ENCODE peak calls at places on chromosomes 7 and 10, in eight cellular contexts. One of them, this sample, is unnamed.

GRCh38 chr7:135970682-135971365 is 6.3 kb downstream of the MTPN start:
- DNase-seq in astrocyte of the cerebellum: no peak
- DNase-seq in GM23248: no peak
- DNase-seq in upper lobe of left lung: no peak
- DNase-seq in thoracic aorta: no peak
- DNase-seq in HCT116: no peak
- DNase-seq in astrocyte of the spinal cord: no peak
- DNase-seq in body of pancreas: no peak
- DNase-seq in this sample: no peak

GRCh38 chr10:71697938-71698709 is 21.5 kb downstream of the C10orf105 start:
- DNase-seq in HCT116: no peak
- DNase-seq in body of pancreas: no peak
- DNase-seq in astrocyte of the spinal cord: no peak
- DNase-seq in GM23248: no peak
- DNase-seq in upper lobe of left lung: no peak
- DNase-seq in thoracic aorta: no peak
- DNase-seq in astrocyte of the cerebellum: no peak
- DNase-seq in this sample: no peak

GRCh38 chr7:111113263-111114017 is 22.5 kb downstream of the LRRN3 start:
- DNase-seq in thoracic aorta: no peak
- DNase-seq in upper lobe of left lung: no peak
- DNase-seq in astrocyte of the spinal cord: peak
- DNase-seq in HCT116: no peak
- DNase-seq in GM23248: peak
- DNase-seq in astrocyte of the cerebellum: peak
- DNase-seq in body of pancreas: no peak
- DNase-seq in this sample: no peak

GRCh38 chr7:1267016-1267900 is 34.6 kb downstream of the UNCX start:
- DNase-seq in GM23248: no peak
- DNase-seq in astrocyte of the spinal cord: no peak
- DNase-seq in astrocyte of the cerebellum: no peak
- DNase-seq in HCT116: no peak
- DNase-seq in thoracic aorta: no peak
- DNase-seq in body of pancreas: no peak
- DNase-seq in upper lobe of left lung: peak
- DNase-seq in this sample: no peak

GRCh38 chr7:63047546-63047945 is 951.1 kb upstream of the ZNF722 start:
- DNase-seq in astrocyte of the cerebellum: no peak
- DNase-seq in thoracic aorta: no peak
- DNase-seq in upper lobe of left lung: no peak
- DNase-seq in GM23248: no peak
- DNase-seq in body of pancreas: no peak
- DNase-seq in HCT116: no peak
- DNase-seq in astrocyte of the spinal cord: no peak
- DNase-seq in this sample: no peak

GRCh38 chr10:110513949-110514348 is 16.2 kb downstream of the DUSP5 start:
- DNase-seq in upper lobe of left lung: no peak
- DNase-seq in body of pancreas: no peak
- DNase-seq in astrocyte of the cerebellum: no peak
- DNase-seq in astrocyte of the spinal cord: peak
- DNase-seq in GM23248: no peak
- DNase-seq in thoracic aorta: no peak
- DNase-seq in HCT116: no peak
- DNase-seq in this sample: no peak

GRCh38 chr7:120876922-120877321 is 19.0 kb upstream of the TSPAN12 start:
- DNase-seq in astrocyte of the spinal cord: no peak
- DNase-seq in astrocyte of the cerebellum: no peak
- DNase-seq in GM23248: no peak
- DNase-seq in body of pancreas: no peak
- DNase-seq in thoracic aorta: no peak
- DNase-seq in HCT116: no peak
- DNase-seq in upper lobe of left lung: no peak
- DNase-seq in this sample: no peak

GRCh38 chr7:151661556-151661955 is 141.9 kb upstream of the RHEB start:
- DNase-seq in upper lobe of left lung: no peak
- DNase-seq in HCT116: no peak
- DNase-seq in GM23248: no peak
- DNase-seq in thoracic aorta: no peak
- DNase-seq in astrocyte of the spinal cord: no peak
- DNase-seq in body of pancreas: no peak
- DNase-seq in astrocyte of the cerebellum: no peak
- DNase-seq in this sample: no peak

GRCh38 chr10:96831200-96831866 is 765 bp upstream of the LCOR start:
- DNase-seq in body of pancreas: no peak
- DNase-seq in thoracic aorta: no peak
- DNase-seq in astrocyte of the spinal cord: no peak
- DNase-seq in astrocyte of the cerebellum: no peak
- DNase-seq in HCT116: no peak
- DNase-seq in GM23248: peak
- DNase-seq in upper lobe of left lung: no peak
- DNase-seq in this sample: no peak

GRCh38 chr7:8418627-8419245 is 14.7 kb upstream of the NXPH1 start:
- DNase-seq in GM23248: peak
- DNase-seq in thoracic aorta: no peak
- DNase-seq in HCT116: peak
- DNase-seq in astrocyte of the cerebellum: peak
- DNase-seq in astrocyte of the spinal cord: peak
- DNase-seq in upper lobe of left lung: no peak
- DNase-seq in body of pancreas: peak
- DNase-seq in this sample: no peak

GRCh38 chr7:151856098-151856497 is 20.8 kb downstream of the PRKAG2 start:
- DNase-seq in upper lobe of left lung: peak
- DNase-seq in HCT116: no peak
- DNase-seq in body of pancreas: no peak
- DNase-seq in astrocyte of the spinal cord: no peak
- DNase-seq in GM23248: no peak
- DNase-seq in thoracic aorta: no peak
- DNase-seq in astrocyte of the cerebellum: no peak
- DNase-seq in this sample: no peak

GRCh38 chr10:127872871-127873600 is 19.7 kb downstream of the CLRN3 start:
- DNase-seq in HCT116: no peak
- DNase-seq in thoracic aorta: no peak
- DNase-seq in upper lobe of left lung: no peak
- DNase-seq in body of pancreas: peak
- DNase-seq in astrocyte of the spinal cord: no peak
- DNase-seq in astrocyte of the cerebellum: no peak
- DNase-seq in GM23248: no peak
- DNase-seq in this sample: no peak

GRCh38 chr10:71742301-71743098 is 22.9 kb upstream of the C10orf105 start:
- DNase-seq in GM23248: no peak
- DNase-seq in body of pancreas: no peak
- DNase-seq in astrocyte of the spinal cord: no peak
- DNase-seq in thoracic aorta: no peak
- DNase-seq in astrocyte of the cerebellum: no peak
- DNase-seq in upper lobe of left lung: no peak
- DNase-seq in HCT116: no peak
- DNase-seq in this sample: no peak

GRCh38 chr7:1234049-1234691 is 1.5 kb downstream of the UNCX start:
- DNase-seq in astrocyte of the spinal cord: no peak
- DNase-seq in upper lobe of left lung: no peak
- DNase-seq in GM23248: no peak
- DNase-seq in astrocyte of the cerebellum: no peak
- DNase-seq in thoracic aorta: no peak
- DNase-seq in body of pancreas: no peak
- DNase-seq in HCT116: no peak
- DNase-seq in this sample: no peak

GRCh38 chr7:4768597-4769569 is 6.5 kb upstream of the AP5Z1 start:
- DNase-seq in body of pancreas: no peak
- DNase-seq in astrocyte of the spinal cord: no peak
- DNase-seq in astrocyte of the cerebellum: no peak
- DNase-seq in thoracic aorta: no peak
- DNase-seq in upper lobe of left lung: no peak
- DNase-seq in GM23248: no peak
- DNase-seq in HCT116: no peak
- DNase-seq in this sample: no peak

GRCh38 chr10:33212061-33212748 is 122.3 kb downstream of the NRP1 start:
- DNase-seq in astrocyte of the spinal cord: no peak
- DNase-seq in astrocyte of the cerebellum: no peak
- DNase-seq in body of pancreas: no peak
- DNase-seq in GM23248: peak
- DNase-seq in upper lobe of left lung: no peak
- DNase-seq in HCT116: no peak
- DNase-seq in thoracic aorta: no peak
- DNase-seq in this sample: no peak

DNA sequence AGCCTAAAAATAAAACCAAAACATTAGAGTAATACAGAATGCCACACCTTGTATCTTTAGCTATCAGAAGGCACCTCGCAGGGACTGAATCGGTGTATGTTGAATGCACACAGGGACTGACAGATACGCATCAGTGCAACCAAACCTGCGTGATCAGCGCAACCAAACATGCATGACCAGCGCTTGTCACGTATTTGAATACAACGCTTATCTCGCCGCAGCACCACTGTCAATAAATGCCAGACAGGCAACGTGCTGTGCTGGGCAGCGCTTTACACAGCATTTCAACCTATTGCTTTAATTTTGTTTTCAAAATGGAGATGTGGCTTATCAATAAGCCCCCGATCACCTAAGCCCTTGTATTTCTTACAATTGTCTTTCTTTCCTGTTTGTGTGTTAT is 242.4 kb downstream of the SFMBT2 start:
- DNase-seq in HCT116: no peak
- DNase-seq in astrocyte of the spinal cord: no peak
- DNase-seq in astrocyte of the cerebellum: no peak
- DNase-seq in upper lobe of left lung: no peak
- DNase-seq in body of pancreas: peak
- DNase-seq in thoracic aorta: no peak
- DNase-seq in GM23248: no peak
- DNase-seq in this sample: no peak
- H3K4me3 ChIP-seq in HCT116: no peak
- H3K4me3 ChIP-seq in astrocyte of the spinal cord: no peak
- H3K4me3 ChIP-seq in astrocyte of the cerebellum: no peak
- H3K4me3 ChIP-seq in upper lobe of left lung: no peak
- H3K4me3 ChIP-seq in body of pancreas: no peak
- H3K4me3 ChIP-seq in thoracic aorta: no peak
- H3K4me3 ChIP-seq in GM23248: no peak
- H3K4me3 ChIP-seq in this sample: no peak

GRCh38 chr10:124741281-124741921 is 2.8 kb downstream of the FAM53B start:
- DNase-seq in upper lobe of left lung: no peak
- DNase-seq in astrocyte of the spinal cord: peak
- DNase-seq in GM23248: peak
- DNase-seq in thoracic aorta: peak
- DNase-seq in HCT116: peak
- DNase-seq in astrocyte of the cerebellum: peak
- DNase-seq in body of pancreas: peak
- DNase-seq in this sample: peak
- H3K4me3 ChIP-seq in upper lobe of left lung: no peak
- H3K4me3 ChIP-seq in astrocyte of the spinal cord: no peak
- H3K4me3 ChIP-seq in GM23248: peak
- H3K4me3 ChIP-seq in thoracic aorta: peak
- H3K4me3 ChIP-seq in HCT116: no peak
- H3K4me3 ChIP-seq in astrocyte of the cerebellum: no peak
- H3K4me3 ChIP-seq in body of pancreas: no peak
- H3K4me3 ChIP-seq in this sample: no peak

DNA sequence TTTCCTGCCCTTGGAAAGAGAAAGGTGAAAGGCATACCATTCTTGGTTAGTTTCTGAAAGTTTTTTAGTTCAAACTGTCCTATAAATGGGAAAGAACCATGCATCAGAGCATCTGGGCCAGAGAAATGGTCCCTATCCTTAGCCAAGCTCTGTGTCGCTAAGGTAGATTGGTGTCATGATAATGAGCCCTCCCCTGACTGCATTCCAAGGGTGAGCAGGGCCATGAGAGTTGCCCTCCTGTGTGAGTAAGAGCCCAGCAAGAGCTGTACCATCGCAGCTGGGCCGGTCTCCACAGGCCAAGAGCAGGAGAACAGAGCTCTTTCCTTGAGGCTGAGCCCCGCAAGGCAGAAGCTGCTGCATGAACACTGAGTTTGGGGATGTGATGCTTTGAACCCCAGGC is 30.3 kb downstream of the GRB10 start:
- DNase-seq in body of pancreas: no peak
- DNase-seq in HCT116: no peak
- DNase-seq in GM23248: no peak
- DNase-seq in upper lobe of left lung: no peak
- DNase-seq in thoracic aorta: no peak
- DNase-seq in astrocyte of the spinal cord: no peak
- DNase-seq in astrocyte of the cerebellum: no peak
- DNase-seq in this sample: no peak
- H3K4me3 ChIP-seq in body of pancreas: no peak
- H3K4me3 ChIP-seq in HCT116: no peak
- H3K4me3 ChIP-seq in GM23248: no peak
- H3K4me3 ChIP-seq in upper lobe of left lung: no peak
- H3K4me3 ChIP-seq in thoracic aorta: no peak
- H3K4me3 ChIP-seq in astrocyte of the spinal cord: no peak
- H3K4me3 ChIP-seq in astrocyte of the cerebellum: no peak
- H3K4me3 ChIP-seq in this sample: no peak

GRCh38 chr10:105840288-105840770 is 1199.2 kb downstream of the SORCS3 start:
- DNase-seq in GM23248: no peak
- DNase-seq in astrocyte of the cerebellum: no peak
- DNase-seq in thoracic aorta: no peak
- DNase-seq in upper lobe of left lung: no peak
- DNase-seq in astrocyte of the spinal cord: no peak
- DNase-seq in HCT116: no peak
- DNase-seq in body of pancreas: no peak
- DNase-seq in this sample: no peak

GRCh38 chr10:105834261-105835059 is 1193.4 kb downstream of the SORCS3 start:
- DNase-seq in GM23248: no peak
- DNase-seq in astrocyte of the spinal cord: no peak
- DNase-seq in astrocyte of the cerebellum: no peak
- DNase-seq in upper lobe of left lung: no peak
- DNase-seq in body of pancreas: no peak
- DNase-seq in thoracic aorta: no peak
- DNase-seq in HCT116: no peak
- DNase-seq in this sample: no peak

GRCh38 chr10:105837951-105838350 is 1196.9 kb downstream of the SORCS3 start:
- DNase-seq in HCT116: no peak
- DNase-seq in thoracic aorta: no peak
- DNase-seq in body of pancreas: no peak
- DNase-seq in astrocyte of the cerebellum: peak
- DNase-seq in upper lobe of left lung: no peak
- DNase-seq in astrocyte of the spinal cord: peak
- DNase-seq in GM23248: peak
- DNase-seq in this sample: no peak
- H3K4me3 ChIP-seq in HCT116: no peak
- H3K4me3 ChIP-seq in thoracic aorta: peak
- H3K4me3 ChIP-seq in body of pancreas: no peak
- H3K4me3 ChIP-seq in astrocyte of the cerebellum: peak
- H3K4me3 ChIP-seq in upper lobe of left lung: no peak
- H3K4me3 ChIP-seq in astrocyte of the spinal cord: peak
- H3K4me3 ChIP-seq in GM23248: peak
- H3K4me3 ChIP-seq in this sample: peak